ENCODE peak calls at places on chromosomes 12 and 14, in four cellular contexts. One of them, this sample, is unnamed.
A peak's percentile ranks its signal among the peaks of the same experiment; 100 is the strongest.

GRCh38 chr14:36870776-36871175 is 209.1 kb downstream of the PAX9 start:
- DNase-seq in H1: no peak
- DNase-seq in HepG2: no peak
- DNase-seq in GM12878: no peak
- DNase-seq in this sample: no peak

GRCh38 chr14:35534884-35535793 is 1.2 kb downstream of the INSM2 start:
- DNase-seq in H1: no peak
- DNase-seq in HepG2: peak; percentile 61
- DNase-seq in GM12878: no peak
- DNase-seq in this sample: peak; percentile 46

GRCh38 chr12:22544038-22544979 is at the start of gene C2CD5:
- DNase-seq in H1: peak; percentile 93
- DNase-seq in HepG2: peak; percentile 95
- DNase-seq in GM12878: peak; percentile 80
- DNase-seq in this sample: peak; percentile 100

GRCh38 chr12:46908236-46908935 is 82.6 kb upstream of the SLC38A4 start:
- DNase-seq in H1: no peak
- DNase-seq in HepG2: no peak
- DNase-seq in GM12878: no peak
- DNase-seq in this sample: no peak

GRCh38 chr14:23164250-23164649 is 19.2 kb downstream of the SLC7A8 start:
- DNase-seq in H1: no peak
- DNase-seq in HepG2: no peak
- DNase-seq in GM12878: no peak
- DNase-seq in this sample: no peak

GRCh38 chr14:76091036-76091435 is 60.7 kb upstream of the GPATCH2L start:
- DNase-seq in H1: no peak
- DNase-seq in HepG2: peak; percentile 15
- DNase-seq in GM12878: no peak
- DNase-seq in this sample: no peak

GRCh38 chr12:7951671-7952070 is 15.7 kb upstream of the SLC2A3 start:
- DNase-seq in H1: no peak
- DNase-seq in HepG2: no peak
- DNase-seq in GM12878: no peak
- DNase-seq in this sample: no peak

GRCh38 chr12:47082283-47082962 is 2.7 kb upstream of the AMIGO2 start:
- DNase-seq in H1: no peak
- DNase-seq in HepG2: no peak
- DNase-seq in GM12878: no peak
- DNase-seq in this sample: no peak

GRCh38 chr12:57150400-57150799 is 3.0 kb upstream of the LRP1-AS start:
- DNase-seq in H1: no peak
- DNase-seq in HepG2: no peak
- DNase-seq in GM12878: no peak
- DNase-seq in this sample: no peak

GRCh38 chr14:100523536-100524025 is 63.6 kb downstream of the BEGAIN start:
- DNase-seq in H1: no peak
- DNase-seq in HepG2: no peak
- DNase-seq in GM12878: no peak
- DNase-seq in this sample: no peak

GRCh38 chr12:55696141-55696540 is 11.6 kb downstream of the ITGA7 start:
- DNase-seq in H1: no peak
- DNase-seq in HepG2: no peak
- DNase-seq in GM12878: no peak
- DNase-seq in this sample: no peak

GRCh38 chr12:9869307-9870161 is at the start of gene CLEC2B:
- DNase-seq in H1: no peak
- DNase-seq in HepG2: no peak
- DNase-seq in GM12878: peak; percentile 40
- DNase-seq in this sample: no peak

GRCh38 chr12:95762123-95762785 is 28.3 kb downstream of the NTN4 start:
- DNase-seq in H1: no peak
- DNase-seq in HepG2: peak; percentile 95
- DNase-seq in GM12878: no peak
- DNase-seq in this sample: no peak

GRCh38 chr12:7439579-7440505 is 4.1 kb downstream of the CD163L1 start:
- DNase-seq in H1: peak; percentile 31
- DNase-seq in HepG2: no peak
- DNase-seq in GM12878: no peak
- DNase-seq in this sample: no peak

GRCh38 chr14:103281496-103282231 is 52.4 kb upstream of the EIF5 start:
- DNase-seq in H1: no peak
- DNase-seq in HepG2: peak; percentile 49
- DNase-seq in GM12878: no peak
- DNase-seq in this sample: peak; percentile 42

GRCh38 chr14:72010474-72010873 is 78.2 kb downstream of the RGS6 start:
- DNase-seq in H1: no peak
- DNase-seq in HepG2: no peak
- DNase-seq in GM12878: no peak
- DNase-seq in this sample: no peak

GRCh38 chr12:109946913-109947312 is 46.8 kb downstream of the TCHP start:
- DNase-seq in H1: no peak
- DNase-seq in HepG2: no peak
- DNase-seq in GM12878: no peak
- DNase-seq in this sample: no peak

GRCh38 chr12:124036117-124037109 is 63.4 kb downstream of the ZNF664 start:
- DNase-seq in H1: no peak
- DNase-seq in HepG2: peak; percentile 15
- DNase-seq in GM12878: peak; percentile 27
- DNase-seq in this sample: peak; percentile 32

GRCh38 chr14:68891851-68892660 is 87.0 kb downstream of the ACTN1 start:
- DNase-seq in H1: no peak
- DNase-seq in HepG2: no peak
- DNase-seq in GM12878: no peak
- DNase-seq in this sample: no peak

GRCh38 chr14:68892961-68893360 is 86.1 kb downstream of the ACTN1 start:
- DNase-seq in H1: no peak
- DNase-seq in HepG2: no peak
- DNase-seq in GM12878: no peak
- DNase-seq in this sample: no peak

GRCh38 chr14:68894123-68894522 is 85.0 kb downstream of the ACTN1 start:
- DNase-seq in H1: no peak
- DNase-seq in HepG2: no peak
- DNase-seq in GM12878: no peak
- DNase-seq in this sample: no peak

GRCh38 chr14:68894802-68895201 is 84.3 kb downstream of the ACTN1 start:
- DNase-seq in H1: no peak
- DNase-seq in HepG2: no peak
- DNase-seq in GM12878: no peak
- DNase-seq in this sample: no peak

GRCh38 chr14:68893566-68893965 is 85.5 kb downstream of the ACTN1 start:
- DNase-seq in H1: no peak
- DNase-seq in HepG2: no peak
- DNase-seq in GM12878: no peak
- DNase-seq in this sample: no peak
- TF ChIP-seq YY1 in H1: no peak
- TF ChIP-seq YY1 in HepG2: no peak
- TF ChIP-seq YY1 in GM12878: no peak
- TF ChIP-seq YY1 in this sample: no peak

DNA sequence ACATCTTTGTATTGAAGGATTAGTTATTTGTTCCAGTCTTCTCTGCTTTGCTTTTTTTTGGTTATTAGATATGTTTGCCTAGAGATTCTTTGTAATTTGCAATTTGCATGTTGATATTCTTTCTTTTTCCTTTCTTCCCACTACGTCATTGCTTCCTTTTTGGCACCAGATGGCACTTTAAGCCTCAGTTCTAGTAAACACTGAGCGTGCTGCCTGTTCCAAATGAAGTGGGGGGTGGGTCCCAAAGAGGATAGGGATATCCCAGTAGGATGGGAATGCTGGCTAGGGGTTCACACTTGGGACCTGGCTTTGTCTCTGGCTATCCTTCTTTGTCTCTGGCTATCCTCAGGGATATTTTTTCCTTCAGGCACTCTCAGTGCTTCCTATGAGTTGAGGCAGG is 17.0 kb downstream of the EAPP start:
- DNase-seq in H1: no peak
- DNase-seq in HepG2: no peak
- DNase-seq in GM12878: no peak
- DNase-seq in this sample: no peak
- TF ChIP-seq ZNF274 in H1: no peak
- TF ChIP-seq ZNF274 in HepG2: no peak
- TF ChIP-seq ZNF274 in GM12878: no peak
- TF ChIP-seq ZNF274 in this sample: no peak

GRCh38 chr14:60622920-60623263 is 26.4 kb downstream of the SIX1 start:
- DNase-seq in H1: no peak
- DNase-seq in HepG2: no peak
- DNase-seq in GM12878: no peak
- DNase-seq in this sample: no peak
- TF ChIP-seq SUZ12 in H1: no peak
- TF ChIP-seq SUZ12 in HepG2: no peak
- TF ChIP-seq SUZ12 in GM12878: no peak
- TF ChIP-seq SUZ12 in this sample: no peak

DNA sequence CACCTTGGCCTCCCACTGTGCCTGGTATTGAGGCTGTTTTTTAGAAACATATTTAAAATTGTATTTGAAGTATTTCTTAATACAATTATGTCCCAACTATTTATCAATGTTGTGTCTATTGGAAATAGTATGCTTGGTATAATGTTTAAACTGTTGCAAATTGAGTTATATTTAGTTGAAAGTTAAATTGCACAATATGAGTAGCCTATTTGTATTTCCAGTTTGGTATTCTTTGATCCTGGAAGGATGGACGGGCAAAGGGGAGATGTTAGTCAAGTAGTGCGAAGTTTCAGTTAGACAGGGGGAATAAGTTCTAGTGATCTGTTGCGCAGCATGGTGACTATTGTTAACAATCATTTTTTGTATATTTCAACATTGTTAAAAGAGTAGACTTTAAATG is 111.5 kb downstream of the NUBPL start:
- DNase-seq in H1: no peak
- DNase-seq in HepG2: no peak
- DNase-seq in GM12878: no peak
- DNase-seq in this sample: no peak
- TF ChIP-seq YY1 in H1: no peak
- TF ChIP-seq YY1 in HepG2: no peak
- TF ChIP-seq YY1 in GM12878: no peak
- TF ChIP-seq YY1 in this sample: no peak

GRCh38 chr12:5520037-5520436 is 88.1 kb downstream of the NTF3 start:
- DNase-seq in H1: no peak
- DNase-seq in HepG2: no peak
- DNase-seq in GM12878: no peak
- DNase-seq in this sample: no peak
- TF ChIP-seq ZNF274 in H1: no peak
- TF ChIP-seq ZNF274 in HepG2: no peak
- TF ChIP-seq ZNF274 in GM12878: no peak
- TF ChIP-seq ZNF274 in this sample: no peak

DNA sequence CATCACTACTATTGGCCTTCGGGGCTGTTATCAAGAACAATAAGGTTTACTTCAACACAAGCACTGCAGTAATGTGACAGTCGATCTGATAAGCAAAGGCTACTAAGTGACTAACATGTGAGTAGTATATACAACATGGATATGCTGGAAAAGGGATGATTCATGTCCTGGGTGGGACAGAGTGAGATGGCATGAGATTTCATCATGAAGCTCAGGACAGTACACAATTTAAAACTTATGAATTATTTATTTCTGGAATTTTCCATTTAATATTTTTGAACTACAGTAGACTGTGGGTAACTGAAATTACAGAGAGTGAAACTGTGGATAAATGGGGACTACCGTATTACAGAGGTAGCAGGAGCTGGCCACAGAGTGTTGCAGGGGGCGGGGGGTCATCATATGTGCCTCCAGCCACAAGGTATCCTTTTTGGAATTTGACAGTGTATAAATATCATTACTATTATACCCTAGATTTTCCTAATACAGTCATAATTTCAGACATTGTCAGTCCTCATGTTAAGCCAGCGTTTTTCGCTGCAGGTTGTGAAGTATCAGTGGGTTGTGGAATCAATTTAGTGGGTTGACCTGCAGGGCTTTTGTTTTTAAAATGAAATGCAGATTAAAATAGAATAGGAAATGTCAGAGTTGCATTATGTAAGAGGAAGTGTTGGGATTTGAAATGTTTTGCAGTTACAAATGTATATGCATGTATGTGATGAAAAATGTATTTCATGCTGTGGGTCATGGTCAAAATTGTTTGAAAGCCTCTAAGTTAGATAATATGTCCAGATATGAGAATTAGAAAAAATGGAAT is 148.0 kb upstream of the NUDT4 start:
- DNase-seq in H1: no peak
- DNase-seq in HepG2: peak; percentile 48
- DNase-seq in GM12878: no peak
- DNase-seq in this sample: no peak
- TF ChIP-seq SUZ12 in H1: no peak
- TF ChIP-seq SUZ12 in HepG2: no peak
- TF ChIP-seq SUZ12 in GM12878: no peak
- TF ChIP-seq SUZ12 in this sample: no peak

GRCh38 chr12:105744659-105745058 is 394.1 kb downstream of the NUAK1 start:
- DNase-seq in H1: no peak
- DNase-seq in HepG2: no peak
- DNase-seq in GM12878: no peak
- DNase-seq in this sample: peak; percentile 74
- TF ChIP-seq YY1 in H1: no peak
- TF ChIP-seq YY1 in HepG2: no peak
- TF ChIP-seq YY1 in GM12878: no peak
- TF ChIP-seq YY1 in this sample: no peak

GRCh38 chr14:68444449-68445168 is 348.3 kb downstream of the ZFP36L1 start:
- DNase-seq in H1: no peak
- DNase-seq in HepG2: peak; percentile 20
- DNase-seq in GM12878: no peak
- DNase-seq in this sample: no peak
- TF ChIP-seq ZNF274 in H1: no peak
- TF ChIP-seq ZNF274 in HepG2: no peak
- TF ChIP-seq ZNF274 in GM12878: no peak
- TF ChIP-seq ZNF274 in this sample: no peak

GRCh38 chr12:100858658-100859057 is 64.1 kb downstream of the ANO4 start:
- DNase-seq in H1: no peak
- DNase-seq in HepG2: no peak
- DNase-seq in GM12878: no peak
- DNase-seq in this sample: no peak
- TF ChIP-seq SUZ12 in H1: no peak
- TF ChIP-seq SUZ12 in HepG2: no peak
- TF ChIP-seq SUZ12 in GM12878: no peak
- TF ChIP-seq SUZ12 in this sample: no peak

GRCh38 chr14:68951051-68951797 is 27.9 kb downstream of the ACTN1 start:
- DNase-seq in H1: no peak
- DNase-seq in HepG2: no peak
- DNase-seq in GM12878: no peak
- DNase-seq in this sample: no peak
- TF ChIP-seq YY1 in H1: no peak
- TF ChIP-seq YY1 in HepG2: no peak
- TF ChIP-seq YY1 in GM12878: no peak
- TF ChIP-seq YY1 in this sample: no peak